ENCODE peak calls at places on chromosome 15, in five cellular contexts. N is fibroblast of pulmonary artery, A is MM.1S, I is psoas muscle, D is lower lobe of right lung. F is an unnamed sample.

GRCh38 chr15:77037475-77038209 is 33.3 kb downstream of the TSPAN3 start:
- DNase-seq in A (no peak), I (no peak), D (peak; percentile 34), N (no peak), F (no peak)

GRCh38 chr15:75167588-75168076 is 34.0 kb upstream of the C15orf39 start:
- DNase-seq in D (no peak), A (no peak), I (no peak), N (peak; percentile 74), F (no peak)

GRCh38 chr15:63107895-63108546 is 13.6 kb upstream of the LACTB start:
- DNase-seq in N (peak; percentile 100), I (no peak), A (no peak), D (no peak), F (peak; percentile 100)

GRCh38 chr15:38069001-38069400 is 134.6 kb downstream of the TMCO5A start:
- DNase-seq in D (no peak), N (peak; percentile 84), A (peak; percentile 61), I (no peak), F (no peak)

GRCh38 chr15:89125038-89125826 is 37.0 kb downstream of the ABHD2 start:
- DNase-seq in A (no peak), I (no peak), D (peak; percentile 70), N (no peak), F (no peak)

GRCh38 chr15:85694086-85694485 is 100.6 kb downstream of the KLHL25 start:
- DNase-seq in A (no peak), D (no peak), I (no peak), N (no peak), F (no peak)

GRCh38 chr15:60358935-60359672 is 38.7 kb downstream of the ANXA2 start:
- DNase-seq in I (no peak), D (no peak), N (peak; percentile 73), A (no peak), F (no peak)

GRCh38 chr15:31975446-31976229 is 54.7 kb upstream of the CHRNA7 start:
- DNase-seq in D (no peak), I (no peak), N (peak; percentile 2), A (no peak), F (no peak)

GRCh38 chr15:65277015-65277414 is 9.7 kb downstream of the PARP16 start:
- DNase-seq in N (no peak), D (no peak), A (no peak), I (no peak), F (no peak)

GRCh38 chr15:25177955-25178801 is 223.4 kb downstream of the SNRPN start:
- DNase-seq in I (peak; percentile 5), A (no peak), N (no peak), D (peak; percentile 34), F (no peak)

GRCh38 chr15:45111390-45112142 is 2.4 kb downstream of the DUOX2 start:
- DNase-seq in I (no peak), D (no peak), A (no peak), N (no peak), F (no peak)

GRCh38 chr15:85453144-85453872 is 72.9 kb downstream of the AKAP13 start:
- DNase-seq in I (no peak), D (no peak), N (no peak), A (no peak), F (no peak)

GRCh38 chr15:65666257-65666656 is 44.5 kb downstream of the SLC24A1 start:
- DNase-seq in N (peak; percentile 71), A (no peak), D (no peak), I (no peak), F (no peak)

GRCh38 chr15:47523669-47524068 is 193.6 kb upstream of the SEMA6D start:
- DNase-seq in A (no peak), N (peak; percentile 81), I (no peak), D (no peak), F (no peak)

GRCh38 chr15:36688310-36689102 is 109.1 kb downstream of the CDIN1 start:
- DNase-seq in N (peak; percentile 44), I (no peak), D (no peak), A (no peak), F (no peak)

GRCh38 chr15:92069308-92070244 is 216.1 kb downstream of the SLCO3A1 start:
- DNase-seq in N (peak; percentile 76), A (no peak), I (peak; percentile 34), D (no peak), F (peak; percentile 21)

GRCh38 chr15:100725121-100726069 is 123.0 kb downstream of the ASB7 start:
- DNase-seq in A (no peak), N (peak; percentile 89), I (no peak), D (no peak), F (peak; percentile 49)

GRCh38 chr15:82108489-82109078 is 62.8 kb upstream of the MEX3B start:
- DNase-seq in N (peak; percentile 51), I (peak; percentile 51), A (peak; percentile 63), D (peak; percentile 67), F (no peak)

GRCh38 chr15:29790607-29791006 is 31.7 kb downstream of the TJP1 start:
- DNase-seq in N (no peak), I (no peak), A (no peak), D (no peak), F (no peak)

GRCh38 chr15:60869851-60870250 is 359.3 kb downstream of the RORA start:
- DNase-seq in A (no peak), N (peak; percentile 27), D (no peak), I (no peak), F (no peak)

GRCh38 chr15:48703544-48703943 is 58.0 kb upstream of the FBN1 start:
- DNase-seq in N (peak; percentile 32), I (no peak), A (no peak), D (no peak), F (peak; percentile 44)

GRCh38 chr15:65275728-65276126 is 11.0 kb downstream of the PARP16 start:
- DNase-seq in I (no peak), N (peak; percentile 11), D (no peak), A (no peak), F (no peak)

GRCh38 chr15:97410907-97411575 is 549.5 kb upstream of the ARRDC4 start:
- DNase-seq in N (no peak), A (no peak), I (no peak), D (no peak), F (no peak)

GRCh38 chr15:30922469-30923311 is 19.0 kb downstream of the FAN1 start:
- DNase-seq in D (no peak), A (no peak), I (no peak), N (peak; percentile 29), F (peak; percentile 73)

GRCh38 chr15:38611228-38611627 is 46.6 kb upstream of the RASGRP1 start:
- DNase-seq in I (no peak), D (no peak), N (no peak), A (no peak), F (no peak)

GRCh38 chr15:48565560-48566482 is 79.7 kb downstream of the FBN1 start:
- DNase-seq in A (no peak), I (no peak), D (no peak), N (peak; percentile 96), F (no peak)

GRCh38 chr15:53746101-53746500 is 13.4 kb downstream of the WDR72 start:
- DNase-seq in A (no peak), N (no peak), D (no peak), I (no peak), F (no peak)

GRCh38 chr15:57697588-57697987 is 8.9 kb upstream of the POLR2M start:
- DNase-seq in D (no peak), I (no peak), A (no peak), N (peak; percentile 61), F (peak; percentile 41)

GRCh38 chr15:69407719-69408400 is 6.3 kb upstream of the KIF23 start:
- DNase-seq in I (no peak), A (no peak), N (no peak), D (no peak), F (no peak)

GRCh38 chr15:69408841-69409240 is 5.3 kb upstream of the KIF23 start:
- DNase-seq in I (no peak), N (no peak), D (no peak), A (no peak), F (no peak)

GRCh38 chr15:69412274-69412673 is 1.9 kb upstream of the KIF23 start:
- DNase-seq in A (no peak), I (no peak), D (no peak), N (no peak), F (no peak)

GRCh38 chr15:69412701-69413100 is 1.4 kb upstream of the KIF23 start:
- DNase-seq in D (no peak), I (no peak), N (no peak), A (no peak), F (no peak)

GRCh38 chr15:69410290-69410874 is 3.8 kb upstream of the KIF23 start:
- DNase-seq in I (no peak), D (no peak), N (peak; percentile 26), A (no peak), F (no peak)
- TF ChIP-seq CTCF in I (peak; percentile 24), D (no peak), N (peak; percentile 28), A (peak; percentile 34), F (peak; percentile 37)

GRCh38 chr15:50182233-50183013 is 427 bp downstream of the SLC27A2 start:
- DNase-seq in N (peak; percentile 22), I (no peak), D (peak; percentile 61), A (peak; percentile 68), F (no peak)
- TF ChIP-seq CTCF in N (no peak), I (no peak), D (no peak), A (no peak), F (no peak)

DNA sequence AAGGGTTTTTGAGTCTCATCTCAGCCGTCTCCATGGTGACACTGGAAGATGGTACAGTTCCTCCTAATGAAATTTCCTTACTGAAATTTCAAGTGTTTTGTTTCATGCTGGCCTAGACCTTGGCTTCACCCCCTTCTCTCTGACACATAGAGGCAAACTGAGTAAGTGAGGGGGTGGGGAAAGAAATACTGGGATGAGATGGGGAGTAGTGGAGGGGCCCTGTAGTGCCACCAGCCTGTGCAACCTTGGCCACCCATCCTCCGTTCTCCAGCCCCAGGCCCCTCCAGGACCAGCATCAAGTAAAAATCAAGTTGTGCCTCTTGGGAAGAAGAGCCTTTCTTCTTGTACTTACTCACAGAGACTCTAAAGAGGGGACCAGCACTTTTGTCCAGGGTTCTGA is 17.7 kb upstream of the MORF4L1 start:
- DNase-seq in D (no peak), A (no peak), N (no peak), I (no peak), F (no peak)
- TF ChIP-seq CTCF in D (no peak), A (no peak), N (no peak), I (no peak), F (no peak)

GRCh38 chr15:68816795-68817303 is 3.8 kb downstream of the ANP32A start:
- DNase-seq in A (no peak), D (no peak), N (peak; percentile 15), I (no peak), F (no peak)

GRCh38 chr15:68819451-68820204 is 1.1 kb downstream of the ANP32A start:
- DNase-seq in I (peak; percentile 44), D (peak; percentile 65), N (peak; percentile 68), A (peak; percentile 35), F (no peak)

GRCh38 chr15:68817304-68818087 is 3.2 kb downstream of the ANP32A start:
- DNase-seq in A (peak; percentile 84), D (peak; percentile 85), I (peak; percentile 66), N (peak; percentile 67), F (no peak)

GRCh38 chr15:68818671-68819450 is 1.8 kb downstream of the ANP32A start:
- DNase-seq in N (peak; percentile 45), I (peak; percentile 53), A (peak; percentile 27), D (peak; percentile 82), F (no peak)

DNA sequence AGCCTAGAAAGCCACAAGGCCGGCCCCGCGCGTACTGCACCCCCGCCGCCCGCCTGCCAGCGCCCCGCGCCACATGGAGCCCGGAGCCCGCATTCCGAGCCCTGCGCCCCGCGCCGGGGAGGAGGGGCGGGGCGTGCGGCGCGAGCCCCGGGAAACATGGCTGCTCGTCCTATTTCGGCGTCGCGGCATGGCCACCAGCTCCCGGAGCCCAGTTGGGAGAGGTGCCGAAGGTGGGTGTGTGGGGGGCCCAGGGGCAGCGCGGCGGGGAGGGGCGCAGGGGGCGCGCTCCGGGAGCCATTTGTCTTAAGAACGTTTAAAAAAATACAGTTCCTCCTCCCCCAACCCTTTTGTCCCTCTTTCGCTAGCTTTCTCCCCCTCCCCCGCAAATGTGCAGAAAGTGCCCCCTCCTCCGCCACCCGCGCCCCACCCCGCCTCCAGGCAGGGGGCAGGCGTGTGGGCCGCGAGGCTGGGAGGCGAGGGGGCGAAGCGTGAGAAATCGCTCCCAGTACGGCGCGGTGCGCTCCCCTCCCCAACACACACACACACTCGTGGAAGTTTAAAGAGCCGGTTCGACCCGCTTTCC is 2.5 kb downstream of the ANP32A start:
- DNase-seq in D (peak; percentile 80), N (peak; percentile 73), A (peak; percentile 57), I (peak; percentile 73), F (no peak)
- TF ChIP-seq CTCF in D (peak; percentile 24), N (no peak), A (no peak), I (no peak), F (no peak)